ENCODE peak calls at places on chromosome 13, in eight cellular contexts. A is HEK293T; Q is Daoy; H is DMS79; L is small intestine; W is stimulated activated CD8-positive, alpha-beta memory T cell treated with anti-CD3 and anti-CD28 coated beads, Interleukin-15, amount 100 ng/mL, for 24 hours; P is activated naive CD8-positive, alpha-beta T cell treated with anti-CD3 and anti-CD28 coated beads for 36 hours; R is lower leg skin. K is an unnamed sample.
A peak's percentile ranks its signal among the peaks of the same experiment; 100 is the strongest.

GRCh38 chr13:103395140-103395539 is 328.9 kb upstream of the SLC10A2 start:
- DNase-seq in A (no peak), Q (no peak), H (no peak), L (no peak), W (no peak), P (no peak), R (no peak), K (no peak)

GRCh38 chr13:51614350-51614786 is 30.1 kb downstream of the WDFY2 start:
- DNase-seq in A (no peak), Q (no peak), H (no peak), L (peak; percentile 37), W (no peak), P (peak; percentile 26), R (no peak), K (no peak)

GRCh38 chr13:102770435-102770834 is 3.2 kb downstream of the TEX30 start:
- DNase-seq in A (no peak), Q (no peak), H (no peak), L (peak; percentile 72), W (no peak), P (no peak), R (no peak), K (no peak)

GRCh38 chr13:80721689-80722088 is 380.8 kb upstream of the SPRY2 start:
- DNase-seq in A (no peak), Q (no peak), H (no peak), L (no peak), W (no peak), P (no peak), R (no peak), K (no peak)

GRCh38 chr13:46947425-46948191 is 50.8 kb upstream of the HTR2A start:
- DNase-seq in A (no peak), Q (no peak), H (no peak), L (no peak), W (no peak), P (no peak), R (no peak), K (no peak)

GRCh38 chr13:28117689-28118377 is 17.5 kb upstream of the FLT3 start:
- DNase-seq in A (no peak), Q (peak; percentile 18), H (no peak), L (peak; percentile 45), W (no peak), P (no peak), R (no peak), K (no peak)

GRCh38 chr13:112968380-112968909 is 569 bp upstream of the MCF2L start:
- DNase-seq in A (no peak), Q (peak; percentile 32), H (peak; percentile 91), L (peak; percentile 69), W (no peak), P (peak; percentile 51), R (no peak), K (no peak)

GRCh38 chr13:95494082-95494681 is 58.3 kb upstream of the CLDN10 start:
- DNase-seq in A (peak; percentile 51), Q (peak; percentile 51), H (peak; percentile 27), L (peak; percentile 70), W (no peak), P (no peak), R (no peak), K (peak; percentile 52)

GRCh38 chr13:112728375-112729126 is 38.7 kb downstream of the ATP11A start:
- DNase-seq in A (no peak), Q (no peak), H (no peak), L (no peak), W (no peak), P (no peak), R (no peak), K (no peak)

GRCh38 chr13:19606152-19606551 is 27.3 kb upstream of the MPHOSPH8 start:
- DNase-seq in A (no peak), Q (peak; percentile 4), H (no peak), L (no peak), W (no peak), P (no peak), R (no peak), K (peak; percentile 67)

GRCh38 chr13:27118428-27119054 is 53.1 kb downstream of the USP12 start:
- DNase-seq in A (no peak), Q (no peak), H (no peak), L (no peak), W (no peak), P (no peak), R (no peak), K (no peak)

GRCh38 chr13:24270639-24271131 is 38.7 kb upstream of the C1QTNF9 start:
- DNase-seq in A (peak; percentile 42), Q (no peak), H (no peak), L (peak; percentile 69), W (no peak), P (peak; percentile 61), R (no peak), K (peak; percentile 39)

GRCh38 chr13:72781461-72782439 is at the start of the genes DIS3 and PIBF1:
- DNase-seq in A (peak; percentile 100), Q (peak; percentile 97), H (peak; percentile 94), L (peak; percentile 99), W (peak; percentile 83), P (peak; percentile 97), R (peak; percentile 99), K (peak; percentile 97)

GRCh38 chr13:30133976-30134375 is 173.4 kb downstream of the KATNAL1 start:
- DNase-seq in A (no peak), Q (no peak), H (no peak), L (no peak), W (no peak), P (no peak), R (no peak), K (no peak)

GRCh38 chr13:113243847-113244246 is 34.4 kb downstream of the CUL4A start:
- DNase-seq in A (no peak), Q (no peak), H (no peak), L (no peak), W (no peak), P (no peak), R (no peak), K (no peak)

GRCh38 chr13:98216135-98216565 is 39.1 kb upstream of the RNF113B start:
- DNase-seq in A (peak; percentile 45), Q (peak; percentile 64), H (peak; percentile 58), L (no peak), W (no peak), P (no peak), R (no peak), K (peak; percentile 92)

K was measured in A172.